ENCODE peak calls at places on chromosome 10, in five cellular contexts. L is HepG2, J is SK-N-SH, P is K562, Z is GM12878. Q is an unnamed sample.

GRCh38 chr10:80184291-80184690 is 21.0 kb downstream of the ANXA11 start:
- DNase-seq in L (no peak), J (no peak), P (no peak), Z (no peak), Q (no peak)

GRCh38 chr10:131942455-131942854 is 39.3 kb downstream of the BNIP3 start:
- DNase-seq in L (no peak), J (no peak), P (no peak), Z (no peak), Q (no peak)

GRCh38 chr10:96830511-96831199 is 1.4 kb upstream of the LCOR start:
- DNase-seq in L (peak; percentile 66), J (peak; percentile 27), P (peak; percentile 32), Z (peak; percentile 67), Q (peak; percentile 47)

GRCh38 chr10:113000876-113001598 is 51.0 kb downstream of the TCF7L2 start:
- DNase-seq in L (no peak), J (no peak), P (no peak), Z (no peak), Q (no peak)

GRCh38 chr10:35346248-35346647 is 9.9 kb downstream of the CCNY start:
- DNase-seq in L (no peak), J (no peak), P (no peak), Z (no peak), Q (no peak)

GRCh38 chr10:4947039-4947634 is 16.1 kb upstream of the AKR1C1 start:
- DNase-seq in L (peak; percentile 92), J (no peak), P (no peak), Z (no peak), Q (no peak)

GRCh38 chr10:118701529-118702323 is 53.0 kb downstream of the CACUL1 start:
- DNase-seq in L (no peak), J (no peak), P (no peak), Z (peak; percentile 0), Q (no peak)

GRCh38 chr10:116255931-116256748 is 16.9 kb downstream of the GFRA1 start:
- DNase-seq in L (no peak), J (no peak), P (no peak), Z (no peak), Q (no peak)

GRCh38 chr10:124155781-124156401 is 62.5 kb upstream of the CHST15 start:
- DNase-seq in L (no peak), J (no peak), P (no peak), Z (no peak), Q (no peak)

GRCh38 chr10:58335306-58336005 is 650 bp downstream of the UBE2D1 start:
- DNase-seq in L (peak; percentile 28), J (no peak), P (peak; percentile 40), Z (no peak), Q (peak; percentile 31)

GRCh38 chr10:18381679-18382078 is 241.5 kb downstream of the CACNB2 start:
- DNase-seq in L (no peak), J (no peak), P (no peak), Z (no peak), Q (no peak)

GRCh38 chr10:18376650-18377049 is 236.4 kb downstream of the CACNB2 start:
- DNase-seq in L (no peak), J (no peak), P (no peak), Z (no peak), Q (no peak)

GRCh38 chr10:18377898-18378297 is 237.7 kb downstream of the CACNB2 start:
- DNase-seq in L (no peak), J (no peak), P (no peak), Z (no peak), Q (no peak)

GRCh38 chr10:18378766-18379165 is 238.5 kb downstream of the CACNB2 start:
- DNase-seq in L (no peak), J (no peak), P (no peak), Z (no peak), Q (no peak)
- TF ChIP-seq FOXM1 in L (no peak), J (no peak), P (no peak), Z (no peak), Q (no peak)

DNA sequence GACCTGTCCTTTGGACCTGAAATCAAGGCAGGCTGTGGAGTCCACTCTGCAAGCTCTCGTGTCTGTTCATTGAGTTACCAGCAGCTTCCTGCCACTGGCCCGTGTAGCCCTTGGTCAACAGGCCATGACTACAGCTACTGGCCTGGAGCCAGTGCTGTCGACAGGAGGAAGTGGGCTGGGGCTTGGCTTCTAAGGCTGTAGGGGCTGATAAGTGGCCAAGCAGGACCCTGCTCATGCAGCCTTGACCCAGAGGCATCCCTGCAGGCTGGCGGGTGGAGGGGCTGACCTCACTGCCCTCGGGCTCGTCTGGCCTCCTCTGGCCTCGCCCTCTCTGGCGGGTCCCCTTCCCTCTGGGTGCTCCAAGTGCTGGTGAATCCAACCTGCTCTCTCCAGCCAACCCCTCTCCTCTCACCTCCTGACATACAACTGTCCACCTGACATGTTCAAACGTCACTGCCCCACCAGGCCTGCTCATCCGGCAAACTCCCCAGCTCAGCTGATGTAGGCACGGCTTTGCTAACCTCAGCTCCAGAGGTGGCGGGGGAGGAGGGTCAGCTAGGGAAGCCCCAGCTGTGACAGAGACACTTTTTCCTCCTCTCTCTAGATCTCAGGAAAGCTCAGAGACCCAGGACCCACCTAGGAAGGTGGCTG is 188.6 kb upstream of the LYZL2 start:
- DNase-seq in L (no peak), J (peak; percentile 42), P (peak; percentile 62), Z (no peak), Q (no peak)
- TF ChIP-seq FOXM1 in L (no peak), J (no peak), P (no peak), Z (no peak), Q (no peak)

DNA sequence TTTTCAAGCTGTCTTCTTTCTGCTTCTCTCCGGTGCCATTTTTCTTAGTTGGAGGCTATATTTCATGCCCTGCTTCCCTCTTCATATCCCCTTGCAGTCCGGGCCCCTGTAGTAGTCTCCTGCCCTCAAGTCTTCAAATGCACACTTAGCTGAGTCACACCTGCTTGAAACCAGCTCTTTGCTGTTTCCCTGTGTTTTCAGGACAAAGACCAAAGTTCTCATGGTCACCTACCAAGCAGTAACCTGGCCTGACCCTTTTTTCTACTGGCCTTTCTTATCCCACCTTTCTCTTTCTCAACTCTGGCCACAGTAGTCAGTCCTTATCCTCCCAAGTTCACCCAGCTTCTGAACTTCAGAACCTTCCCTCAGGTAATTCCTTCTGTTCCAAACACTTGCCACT is 28.5 kb downstream of the GLUD1 start:
- DNase-seq in L (no peak), J (no peak), P (no peak), Z (no peak), Q (no peak)
- TF ChIP-seq FOXM1 in L (no peak), J (no peak), P (no peak), Z (no peak), Q (no peak)

DNA sequence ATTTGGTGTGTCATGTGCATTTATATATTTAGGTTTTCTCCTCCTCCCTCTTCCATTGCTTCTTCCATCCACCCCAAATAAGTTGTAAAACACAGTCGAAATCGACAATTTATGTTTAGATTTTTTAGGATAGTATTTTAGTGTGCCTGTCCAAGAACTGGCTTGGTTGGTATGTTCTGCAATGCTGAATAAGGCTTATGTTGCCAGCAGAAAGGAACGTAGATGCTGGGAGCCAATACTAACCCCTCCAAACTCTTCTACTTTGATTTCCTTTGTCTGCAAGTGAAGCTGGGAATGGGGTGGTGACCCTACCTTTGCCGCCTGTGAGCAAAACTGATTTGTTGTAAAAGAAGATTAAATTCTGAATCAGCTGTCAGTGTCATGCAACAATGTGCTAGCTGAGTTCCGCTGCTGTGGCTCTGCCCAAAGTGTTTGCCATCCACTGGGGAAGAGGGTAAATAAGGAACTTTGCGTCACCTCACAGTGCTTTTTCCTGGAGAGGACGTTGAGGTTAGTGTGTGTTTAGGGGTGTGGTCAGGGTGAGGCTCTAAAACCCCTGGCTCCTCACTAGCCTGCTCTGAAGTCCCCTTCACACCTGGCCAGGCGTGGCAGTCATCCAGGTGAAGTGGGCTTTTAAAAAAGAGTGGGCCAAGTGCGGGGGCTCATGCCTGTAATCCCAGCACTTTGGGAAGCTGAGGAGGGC is 44.4 kb downstream of the TACC2 start:
- DNase-seq in L (no peak), J (no peak), P (no peak), Z (no peak), Q (no peak)
- TF ChIP-seq FOXM1 in L (no peak), J (no peak), P (no peak), Z (no peak), Q (no peak)

DNA sequence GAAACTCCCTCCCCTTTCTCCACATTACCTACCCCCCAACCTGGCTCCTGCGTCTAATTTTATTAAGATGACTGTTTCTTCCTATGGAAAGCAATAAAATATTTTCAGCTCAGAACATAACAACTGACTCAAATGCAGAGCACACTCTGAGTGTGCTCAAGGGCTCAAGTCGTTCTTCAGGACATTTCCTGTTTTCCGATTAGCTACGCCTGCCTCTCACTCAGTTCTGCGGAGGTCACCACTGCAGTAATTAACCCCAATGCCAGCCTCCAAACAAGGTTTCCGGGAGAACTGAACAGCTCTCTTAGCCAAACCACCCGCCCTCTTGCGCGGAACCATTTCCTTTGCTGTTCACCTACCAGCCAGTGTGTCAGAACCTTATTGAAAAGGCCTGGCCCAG is 19.3 kb downstream of the MYOF start:
- DNase-seq in L (no peak), J (no peak), P (no peak), Z (peak; percentile 23), Q (no peak)
- TF ChIP-seq FOXM1 in L (no peak), J (no peak), P (no peak), Z (no peak), Q (no peak)

GRCh38 chr10:71302451-71302850 is 16.6 kb upstream of the SLC29A3 start:
- DNase-seq in L (no peak), J (no peak), P (no peak), Z (no peak), Q (no peak)

GRCh38 chr10:71300555-71301370 is 18.3 kb upstream of the SLC29A3 start:
- DNase-seq in L (no peak), J (no peak), P (no peak), Z (no peak), Q (no peak)

GRCh38 chr10:71303569-71303907 is 15.5 kb upstream of the SLC29A3 start:
- DNase-seq in L (no peak), J (no peak), P (no peak), Z (no peak), Q (no peak)

GRCh38 chr10:71301371-71301916 is 17.6 kb upstream of the SLC29A3 start:
- DNase-seq in L (no peak), J (no peak), P (no peak), Z (no peak), Q (no peak)

GRCh38 chr10:71302874-71303568 is 16.0 kb upstream of the SLC29A3 start:
- DNase-seq in L (peak; percentile 65), J (peak; percentile 61), P (peak; percentile 67), Z (no peak), Q (peak; percentile 65)
- TF ChIP-seq FOXM1 in L (no peak), J (no peak), P (no peak), Z (no peak), Q (no peak)

DNA sequence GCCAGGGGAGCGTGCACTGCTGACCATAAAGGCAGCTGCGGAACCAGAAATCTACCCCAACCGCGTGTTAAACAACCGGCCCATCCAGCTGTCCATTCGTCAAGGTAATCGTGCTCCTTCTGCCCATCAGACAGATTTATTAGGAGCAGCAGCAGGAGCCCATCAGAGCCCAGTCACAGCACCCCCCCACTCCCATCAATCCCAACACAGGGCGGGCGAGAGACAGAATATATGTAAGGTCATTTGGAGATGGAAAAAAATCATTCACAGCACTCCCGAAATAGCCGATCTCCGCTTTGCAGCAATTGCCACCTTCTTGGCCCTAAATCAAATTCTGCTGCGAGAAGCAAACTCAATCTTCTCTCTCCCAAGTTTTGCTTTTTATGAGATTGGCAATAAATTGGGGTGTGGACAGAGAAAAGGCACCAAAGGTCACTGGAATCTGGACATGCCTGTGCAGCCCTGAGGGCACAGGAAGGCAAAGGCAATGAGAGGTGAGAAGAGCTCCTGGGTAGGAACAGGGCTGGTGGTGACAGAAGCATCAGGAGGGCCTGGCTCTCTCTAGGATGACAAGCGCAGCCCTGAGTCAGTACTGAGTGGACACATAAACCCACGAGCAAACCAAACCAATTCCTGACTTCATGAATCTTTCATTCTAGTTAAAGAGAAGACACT is 145.0 kb upstream of the ZMIZ1 start:
- DNase-seq in L (no peak), J (no peak), P (no peak), Z (no peak), Q (no peak)
- TF ChIP-seq FOXM1 in L (no peak), J (no peak), P (no peak), Z (no peak), Q (no peak)

Q was measured in HEK293T.